ENCODE peak calls at places on chromosomes 2 and 18, in seven cellular contexts. L is astrocyte, S is GM23248, K is esophagus squamous epithelium, F is ovary, J is neuronal stem cell, M is Peyer's patch. V is an unnamed sample.

GRCh38 chr2:172081248-172082022 is 3.9 kb upstream of the DLX1 start:
- DNase-seq in S (no peak), L (no peak), F (no peak), K (no peak), J (peak; percentile 31), M (no peak), V (no peak)

GRCh38 chr2:7430869-7431641 is 513.8 kb downstream of the RNF144A start:
- DNase-seq in F (no peak), M (peak; percentile 72), J (peak; percentile 35), L (peak; percentile 1), K (no peak), S (no peak), V (no peak)

GRCh38 chr2:31337860-31338259 is 76.7 kb downstream of the XDH start:
- DNase-seq in L (peak; percentile 93), M (no peak), K (no peak), F (no peak), S (peak; percentile 92), J (no peak), V (no peak)

GRCh38 chr2:23904692-23905091 is 22.2 kb downstream of the ATAD2B start:
- DNase-seq in F (no peak), J (no peak), S (peak; percentile 60), K (no peak), L (peak; percentile 48), M (no peak), V (no peak)

GRCh38 chr18:70335892-70336726 is 47.3 kb downstream of the SOCS6 start:
- DNase-seq in L (no peak), F (no peak), M (no peak), J (no peak), S (peak; percentile 32), K (no peak), V (no peak)

GRCh38 chr18:53906681-53907080 is 317.8 kb downstream of the MBD2 start:
- DNase-seq in M (no peak), F (no peak), L (peak; percentile 66), K (no peak), S (peak; percentile 52), J (no peak), V (no peak)

GRCh38 chr2:106124787-106125549 is 69.1 kb downstream of the UXS1 start:
- DNase-seq in F (no peak), L (no peak), S (no peak), K (no peak), M (no peak), J (no peak), V (no peak)

GRCh38 chr18:25005602-25006375 is 346.2 kb downstream of the ZNF521 start:
- DNase-seq in M (no peak), K (no peak), J (no peak), F (no peak), L (no peak), S (peak; percentile 41), V (no peak)

GRCh38 chr2:232282486-232282885 is 96.1 kb upstream of the ALPP start:
- DNase-seq in L (no peak), K (no peak), J (no peak), F (no peak), S (no peak), M (no peak), V (no peak)

GRCh38 chr2:109086743-109087020 is 42.3 kb upstream of the SH3RF3 start:
- DNase-seq in J (no peak), M (no peak), F (no peak), L (no peak), S (no peak), K (no peak), V (no peak)

GRCh38 chr2:57549642-57550102 is 496.9 kb upstream of the VRK2 start:
- DNase-seq in S (peak; percentile 39), L (no peak), J (no peak), K (no peak), F (no peak), M (no peak), V (no peak)

GRCh38 chr18:37483221-37483971 is 82.2 kb downstream of the CELF4 start:
- DNase-seq in K (no peak), M (no peak), S (peak; percentile 43), J (peak; percentile 69), L (peak; percentile 6), F (no peak), V (no peak)

GRCh38 chr18:55421612-55422381 is 166.2 kb downstream of the TCF4 start:
- DNase-seq in K (no peak), M (no peak), J (no peak), L (peak; percentile 53), S (peak; percentile 77), F (peak; percentile 47), V (no peak)

GRCh38 chr18:12659904-12660605 is 2.1 kb upstream of the SPIRE1 start:
- DNase-seq in K (no peak), M (peak; percentile 66), L (peak; percentile 63), J (peak; percentile 45), S (peak; percentile 75), F (peak; percentile 54), V (no peak)

GRCh38 chr18:10454800-10455550 is 540 bp downstream of the APCDD1 start:
- DNase-seq in J (peak; percentile 17), M (no peak), L (no peak), F (peak; percentile 73), S (peak; percentile 46), K (no peak), V (no peak)

GRCh38 chr18:10455726-10456453 is 1.5 kb downstream of the APCDD1 start:
- DNase-seq in M (no peak), K (no peak), J (no peak), F (no peak), S (no peak), L (no peak), V (no peak)

GRCh38 chr18:10453885-10454772 is at the start of gene APCDD1:
- DNase-seq in K (no peak), J (peak; percentile 67), S (peak; percentile 55), F (peak; percentile 92), L (no peak), M (peak; percentile 61), V (no peak)

GRCh38 chr18:10450986-10451385 is 3.4 kb upstream of the APCDD1 start:
- DNase-seq in M (no peak), L (no peak), S (no peak), K (no peak), F (no peak), J (no peak), V (no peak)

DNA sequence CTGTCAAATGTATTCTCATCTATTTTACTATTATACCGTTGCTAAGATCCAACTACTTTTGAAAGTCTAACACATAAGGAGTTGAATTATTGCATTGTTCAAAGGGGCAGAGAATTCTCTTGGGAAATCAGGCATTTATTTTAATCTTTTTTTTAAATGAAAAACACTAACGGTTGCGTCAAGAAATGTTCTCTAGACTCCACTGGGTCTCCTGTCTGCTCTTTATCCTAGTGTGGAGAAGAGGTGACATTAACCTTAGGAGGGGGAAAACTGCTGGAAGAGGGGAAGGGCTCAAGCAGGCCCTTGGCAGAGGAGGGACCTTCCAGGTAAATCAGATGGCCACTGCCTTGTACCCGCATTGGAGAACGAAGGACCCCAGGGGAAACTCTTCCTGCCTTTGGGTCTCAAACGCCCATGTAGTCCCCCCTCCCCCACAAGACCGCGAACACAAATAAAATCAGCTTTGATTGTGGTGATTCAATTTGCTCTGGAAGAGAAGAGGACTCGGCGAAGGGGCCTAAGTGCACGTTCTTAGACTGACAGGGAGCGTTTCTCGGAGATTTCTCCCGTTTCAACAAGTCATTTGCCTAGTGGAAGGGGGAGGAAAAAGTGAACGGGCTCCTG is 1.1 kb upstream of the APCDD1 start:
- DNase-seq in S (peak; percentile 11), F (peak; percentile 59), M (no peak), J (no peak), K (no peak), L (no peak), V (no peak)
- H3K27ac ChIP-seq in S (no peak overlapping the region), F (peak overlapping the region; percentile 96), M (peak overlapping the region; percentile 82), J (no peak overlapping the region), K (peak overlapping the region; percentile 93), L (no peak overlapping the region), V (peak overlapping the region; percentile 89)

DNA sequence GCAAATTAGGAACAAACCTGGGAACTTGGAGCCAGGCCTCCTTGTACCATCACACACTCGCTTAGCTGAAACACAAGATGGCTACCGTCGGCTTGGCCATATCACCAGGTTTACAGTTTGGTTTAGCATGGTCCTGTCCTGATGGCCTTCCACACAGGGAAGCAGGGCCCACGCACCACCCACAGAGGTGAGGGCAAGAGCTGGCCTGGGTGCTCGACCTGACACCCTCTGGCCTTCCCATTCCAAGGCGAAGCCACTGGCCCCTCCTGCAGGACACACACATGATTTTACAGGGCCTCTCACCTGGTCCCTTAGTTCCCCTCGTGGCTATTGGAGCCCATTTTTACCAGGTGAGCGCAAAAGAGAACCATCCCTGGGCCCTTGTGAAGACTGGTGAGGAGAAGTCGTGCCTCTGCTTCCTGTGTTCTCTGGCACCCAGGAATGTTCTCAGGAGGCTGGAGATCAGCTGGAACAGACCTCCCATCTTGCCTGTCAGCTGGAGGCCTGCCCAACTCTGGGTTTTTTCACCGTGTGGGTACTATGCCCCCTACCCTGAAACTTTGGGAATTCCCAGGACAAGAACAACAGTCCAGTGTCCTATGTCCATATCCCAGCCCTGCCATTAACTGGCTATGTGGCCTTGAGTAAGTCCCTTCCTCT is 53.0 kb upstream of the FOSL2 start:
- DNase-seq in J (no peak), L (no peak), S (no peak), F (peak; percentile 57), M (no peak), K (no peak), V (no peak)
- H3K27ac ChIP-seq in J (no peak overlapping the region), L (no peak overlapping the region), S (no peak overlapping the region), F (peak overlapping the region; percentile 44), M (peak overlapping the region; percentile 33), K (peak overlapping the region; percentile 49), V (peak overlapping the region; percentile 45)

DNA sequence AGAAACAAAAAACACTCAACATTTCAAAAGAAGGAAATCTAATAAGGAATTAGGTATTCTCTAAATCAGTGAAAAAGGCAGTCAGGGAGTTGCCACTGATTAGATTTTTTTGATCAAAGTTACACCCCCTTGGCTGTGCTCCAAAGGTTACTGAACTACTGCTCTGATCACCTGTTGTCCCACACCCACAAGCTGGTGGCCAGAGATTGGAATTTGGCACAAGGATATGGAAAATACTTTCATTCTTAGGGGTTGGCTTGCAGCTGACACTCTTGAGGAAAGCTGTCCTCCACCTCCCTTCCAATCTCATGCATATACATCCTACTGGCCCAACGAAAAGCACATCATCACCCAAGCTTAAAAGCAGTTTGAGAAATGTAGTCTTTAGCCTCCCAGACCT is 329.5 kb upstream of the CHAC2 start:
- DNase-seq in M (no peak), S (no peak), F (no peak), K (no peak), J (no peak), L (no peak), V (no peak)
- H3K27ac ChIP-seq in M (no peak overlapping the region), S (no peak overlapping the region), F (no peak overlapping the region), K (no peak overlapping the region), J (no peak overlapping the region), L (no peak overlapping the region), V (no peak overlapping the region)

GRCh38 chr2:88170472-88170892 is 336 bp downstream of the THNSL2 start:
- DNase-seq in J (peak; percentile 14), M (peak; percentile 65), S (peak; percentile 77), F (no peak), K (no peak), L (no peak), V (no peak)

GRCh38 chr2:88159955-88160415 is 10.2 kb upstream of the THNSL2 start:
- DNase-seq in K (no peak), J (peak; percentile 51), F (no peak), S (peak; percentile 82), L (peak; percentile 18), M (peak; percentile 83), V (no peak)

GRCh38 chr2:88167740-88168139 is 2.4 kb upstream of the THNSL2 start:
- DNase-seq in L (no peak), K (no peak), F (no peak), S (peak; percentile 56), M (no peak), J (no peak), V (no peak)

GRCh38 chr2:88161446-88161845 is 8.7 kb upstream of the THNSL2 start:
- DNase-seq in K (no peak), J (no peak), F (no peak), S (no peak), M (no peak), L (no peak), V (no peak)

GRCh38 chr2:88165604-88166003 is 4.5 kb upstream of the THNSL2 start:
- DNase-seq in S (no peak), M (no peak), J (no peak), F (no peak), K (no peak), L (no peak), V (no peak)
- H3K27ac ChIP-seq in S (no peak overlapping the region), M (peak overlapping the region; percentile 71), J (no peak overlapping the region), F (no peak overlapping the region), K (peak overlapping the region; percentile 78), L (no peak overlapping the region), V (no peak overlapping the region)